ENCODE peak calls at places on chromosomes 7 and 10, in six cellular contexts. Z is A549, O is tibial nerve, X is K562, V is stomach, G is GM12878. T is an unnamed sample.

GRCh38 chr10:131561897-131562296 is 250.4 kb upstream of the TCERG1L start:
- DNase-seq in Z (no peak), O (no peak), X (no peak), V (no peak), G (no peak), T (no peak)

GRCh38 chr7:33979807-33980355 is 74.5 kb downstream of the BMPER start:
- DNase-seq in Z (peak; percentile 66), O (no peak), X (no peak), V (no peak), G (no peak), T (no peak)

GRCh38 chr10:91700788-91701444 is 68.0 kb upstream of the PPP1R3C start:
- DNase-seq in Z (no peak), O (no peak), X (no peak), V (no peak), G (no peak), T (no peak)

GRCh38 chr10:126022841-126023240 is 126.5 kb downstream of the FANK1 start:
- DNase-seq in Z (no peak), O (no peak), X (no peak), V (no peak), G (no peak), T (no peak)

GRCh38 chr10:129758180-129758579 is 205.9 kb downstream of the EBF3 start:
- DNase-seq in Z (no peak), O (no peak), X (no peak), V (peak; percentile 7), G (no peak), T (no peak)

GRCh38 chr10:119619215-119619614 is 22.5 kb upstream of the TIAL1 start:
- DNase-seq in Z (no peak), O (no peak), X (no peak), V (no peak), G (no peak), T (no peak)

GRCh38 chr7:152968003-152968402 is 208.5 kb downstream of the ACTR3B start:
- DNase-seq in Z (no peak), O (no peak), X (no peak), V (no peak), G (no peak), T (no peak)

GRCh38 chr10:90650858-90651257 is 207.0 kb downstream of the HTR7 start:
- DNase-seq in Z (no peak), O (no peak), X (no peak), V (no peak), G (no peak), T (no peak)

GRCh38 chr10:102769375-102770107 is 25.8 kb downstream of the WBP1L start:
- DNase-seq in Z (peak; percentile 44), O (no peak), X (no peak), V (no peak), G (no peak), T (no peak)

DNA sequence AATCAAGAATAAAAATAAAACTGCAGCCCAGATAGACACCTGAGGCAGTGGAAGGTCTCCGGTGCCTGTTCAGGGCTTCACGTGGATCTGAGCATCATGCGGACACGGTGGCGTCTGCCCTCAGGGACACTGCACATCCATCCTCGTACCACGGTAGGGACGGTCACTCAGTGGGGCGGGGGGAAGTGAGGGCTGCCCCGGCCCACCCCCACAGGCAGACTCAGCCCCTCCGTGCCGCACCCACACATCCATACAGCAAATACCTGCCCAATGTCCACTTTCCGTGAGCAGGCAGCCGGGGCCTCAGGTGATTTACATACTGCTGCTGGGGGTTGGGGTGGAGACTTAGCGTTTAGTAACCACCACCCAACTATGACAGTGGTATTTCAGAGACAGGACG is 207.8 kb downstream of the DIP2C start:
- DNase-seq in Z (no peak), O (no peak), X (no peak), V (no peak), G (no peak), T (no peak)
- H3K27ac ChIP-seq in Z (no peak overlapping the region), O (no peak overlapping the region), X (no peak overlapping the region), V (peak overlapping the region; percentile 88), G (no peak overlapping the region), T (no peak overlapping the region)

GRCh38 chr10:114869500-114869899 is 47.9 kb downstream of the FHIP2A start:
- DNase-seq in Z (no peak), O (no peak), X (no peak), V (no peak), G (no peak), T (no peak)
- TF ChIP-seq EP300 in Z (no peak), O (no peak), X (no peak), V (no peak), G (no peak), T (no peak)

GRCh38 chr10:97355571-97355975 is 21.0 kb upstream of the FRAT2 start:
- DNase-seq in Z (no peak), O (no peak), X (no peak), V (peak; percentile 43), G (no peak), T (peak; percentile 43)
- TF ChIP-seq CTCF in Z (peak; percentile 30), O (no peak), X (peak; percentile 54), V (no peak), G (peak; percentile 37), T (no peak)

GRCh38 chr10:63720072-63720537 is 198.9 kb downstream of the REEP3 start:
- DNase-seq in Z (no peak), O (no peak), X (peak; percentile 62), V (peak; percentile 60), G (peak; percentile 25), T (no peak)
- H3K27ac ChIP-seq in Z (peak overlapping the region; percentile 66), O (peak overlapping the region; percentile 81), X (no peak overlapping the region), V (peak overlapping the region; percentile 83), G (no peak overlapping the region), T (no peak overlapping the region)

DNA sequence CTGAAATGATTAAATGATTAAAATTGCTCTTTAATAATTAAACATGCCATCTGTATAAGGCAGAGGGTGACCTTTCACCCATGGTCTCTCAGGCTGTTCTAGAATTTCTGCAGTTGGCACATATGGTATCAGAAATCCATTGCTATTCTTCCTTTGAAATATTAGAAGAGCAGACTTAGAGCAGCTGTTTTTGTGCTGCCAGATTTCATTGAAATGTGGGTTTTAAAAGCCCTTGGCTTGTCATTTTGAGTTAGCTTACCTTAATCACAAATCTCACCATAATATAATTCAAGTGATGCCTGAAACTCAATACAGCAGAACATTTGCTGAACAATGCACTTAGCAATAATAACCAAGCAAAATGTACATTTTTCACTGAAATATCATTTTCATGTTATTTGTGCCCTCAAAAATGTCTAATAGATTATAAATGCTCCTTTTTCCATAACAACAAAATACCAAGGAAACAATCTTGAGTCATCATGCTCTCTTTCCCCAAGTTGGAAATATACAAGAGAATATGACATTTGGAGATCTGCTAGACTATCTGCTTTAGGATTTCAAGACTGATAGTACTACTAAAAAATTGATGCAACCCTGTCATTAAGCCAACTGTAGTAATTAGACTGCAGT is 16.1 kb upstream of the PTTG1IP2 start:
- DNase-seq in Z (no peak), O (no peak), X (no peak), V (no peak), G (no peak), T (no peak)
- TF ChIP-seq EP300 in Z (no peak), O (no peak), X (no peak), V (no peak), G (no peak), T (no peak)

GRCh38 chr7:106464651-106465050 is 179.9 kb upstream of the NAMPT start:
- DNase-seq in Z (no peak), O (no peak), X (no peak), V (no peak), G (no peak), T (no peak)

GRCh38 chr7:106462914-106463482 is 178.2 kb upstream of the NAMPT start:
- DNase-seq in Z (no peak), O (no peak), X (peak; percentile 34), V (no peak), G (no peak), T (no peak)

GRCh38 chr7:106460792-106461254 is 176.0 kb upstream of the NAMPT start:
- DNase-seq in Z (no peak), O (no peak), X (no peak), V (no peak), G (no peak), T (no peak)

GRCh38 chr7:106464169-106464568 is 179.4 kb upstream of the NAMPT start:
- DNase-seq in Z (no peak), O (no peak), X (no peak), V (no peak), G (no peak), T (no peak)

DNA sequence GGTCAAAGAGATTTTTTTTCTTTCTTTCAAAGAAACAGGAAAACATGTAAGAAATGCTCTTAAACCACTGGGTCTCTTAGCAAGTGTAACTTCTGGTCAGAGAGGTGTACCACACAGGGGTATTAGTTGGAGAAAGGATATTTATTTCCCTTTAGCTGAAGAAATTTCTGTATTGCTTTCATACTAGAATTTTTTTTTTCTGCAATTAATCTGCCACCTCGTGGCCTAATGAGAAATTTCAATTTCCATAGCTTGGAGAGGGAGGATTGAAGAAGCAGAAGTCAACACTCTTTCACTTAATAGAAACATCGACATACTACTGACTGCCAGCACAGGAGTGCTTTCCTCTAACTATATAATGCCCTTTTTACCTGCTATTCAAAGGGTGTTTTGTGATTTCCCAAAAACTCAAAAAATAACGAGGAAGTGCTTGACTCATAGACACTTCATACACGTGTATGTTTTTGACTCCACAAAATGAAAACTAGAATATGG is 177.6 kb upstream of the NAMPT start:
- DNase-seq in Z (no peak), O (no peak), X (peak; percentile 60), V (no peak), G (peak; percentile 39), T (no peak)
- TF ChIP-seq CTCF in Z (peak; percentile 80), O (peak; percentile 60), X (peak; percentile 62), V (no peak), G (peak; percentile 56), T (peak; percentile 50)

DNA sequence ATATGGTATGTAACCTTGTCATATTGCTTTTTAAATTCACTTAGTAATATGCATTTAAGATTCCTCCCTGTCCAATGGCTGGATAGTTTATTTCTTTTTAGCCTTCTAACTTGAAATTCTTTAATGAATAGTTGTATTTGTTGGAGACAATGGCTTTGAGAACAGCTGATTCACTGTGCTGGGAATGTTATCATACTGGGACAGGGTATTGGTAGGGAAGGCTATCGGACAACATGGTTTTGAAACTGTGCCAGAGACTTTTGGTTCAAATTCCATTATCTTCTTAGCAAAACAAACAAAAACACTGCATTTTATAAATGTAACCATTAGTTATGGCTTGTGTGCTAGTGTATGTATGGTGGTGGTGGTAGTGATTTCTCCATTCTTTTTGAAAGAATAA is 517.1 kb upstream of the ANKRD30A start:
- DNase-seq in Z (no peak), O (no peak), X (no peak), V (no peak), G (no peak), T (no peak)
- H3K27ac ChIP-seq in Z (peak overlapping the region; percentile 54), O (no peak overlapping the region), X (no peak overlapping the region), V (no peak overlapping the region), G (no peak overlapping the region), T (no peak overlapping the region)

T was measured in ovary.